ENCODE peak calls at places on chromosomes 11 and 22, in four cellular contexts. N is A549, P is IMR-90, O is GM12878. U is an unnamed sample.
A peak's percentile ranks its signal among the peaks of the same experiment; 100 is the strongest.

GRCh38 chr22:42432818-42433217 is 615 bp upstream of the NFAM1 start:
- DNase-seq in N (no peak), P (no peak), O (no peak), U (no peak)

GRCh38 chr11:126231725-126232459 is 20.3 kb downstream of the FAM118B start:
- DNase-seq in N (no peak), P (peak; percentile 66), O (no peak), U (no peak)

GRCh38 chr11:70467196-70468085 is 69.1 kb downstream of the CTTN start:
- DNase-seq in N (peak; percentile 51), P (peak; percentile 39), O (peak; percentile 45), U (peak; percentile 72)

GRCh38 chr11:119115484-119116234 is 5.7 kb upstream of the HINFP start:
- DNase-seq in N (no peak), P (no peak), O (no peak), U (no peak)

GRCh38 chr11:58060939-58061672 is 30.4 kb downstream of the OR6Q1 start:
- DNase-seq in N (peak; percentile 19), P (peak; percentile 50), O (no peak), U (no peak)

GRCh38 chr11:6498121-6498520 is 1.0 kb downstream of the DNHD1 start:
- DNase-seq in N (no peak), P (peak; percentile 68), O (no peak), U (no peak)

GRCh38 chr11:130670200-130670599 is 221.8 kb downstream of the ADAMTS15 start:
- DNase-seq in N (no peak), P (no peak), O (no peak), U (no peak)

GRCh38 chr11:23574149-23574548 is 713.9 kb upstream of the CCDC179 start:
- DNase-seq in N (no peak), P (no peak), O (no peak), U (no peak)

GRCh38 chr11:19060629-19061028 is at the start of gene MRGPRX2:
- DNase-seq in N (no peak), P (no peak), O (no peak), U (no peak)

GRCh38 chr11:36455658-36456111 is 54.4 kb downstream of the TRAF6 start:
- DNase-seq in N (peak; percentile 46), P (peak; percentile 98), O (no peak), U (no peak)

GRCh38 chr11:64056213-64056785 is 20.6 kb downstream of the FLRT1 start:
- DNase-seq in N (no peak), P (no peak), O (no peak), U (no peak)

GRCh38 chr11:33649944-33650343 is 50.7 kb downstream of the C11orf91 start:
- DNase-seq in N (no peak), P (no peak), O (no peak), U (no peak)

GRCh38 chr11:22780914-22781593 is 48.5 kb downstream of the SVIP start:
- DNase-seq in N (no peak), P (no peak), O (no peak), U (no peak)

GRCh38 chr11:56783448-56784041 is 35.0 kb upstream of the OR9G4 start:
- DNase-seq in N (peak; percentile 79), P (peak; percentile 54), O (no peak), U (peak; percentile 54)

GRCh38 chr11:121564948-121565684 is 112.3 kb upstream of the SORL1-AS1 start:
- DNase-seq in N (no peak), P (no peak), O (no peak), U (no peak)

GRCh38 chr11:123386746-123387510 is 43.1 kb upstream of the GRAMD1B start:
- DNase-seq in N (no peak), P (peak; percentile 43), O (no peak), U (no peak)

GRCh38 chr11:134276396-134277175 is 407 bp downstream of the GLB1L3 start:
- DNase-seq in N (no peak), P (no peak), O (no peak), U (no peak)

GRCh38 chr11:95592455-95592854 is 197.1 kb downstream of the FAM76B start:
- DNase-seq in N (no peak), P (peak; percentile 23), O (no peak), U (no peak)

GRCh38 chr22:36424901-36425579 is 37.3 kb upstream of the MYH9 start:
- DNase-seq in N (no peak), P (no peak), O (no peak), U (no peak)

GRCh38 chr11:36711104-36711825 is 113.2 kb upstream of the RAG2 start:
- DNase-seq in N (peak; percentile 10), P (no peak), O (no peak), U (peak; percentile 8)

GRCh38 chr22:35930933-35931332 is 97.7 kb downstream of the RBFOX2 start:
- DNase-seq in N (peak; percentile 69), P (peak; percentile 80), O (peak; percentile 24), U (peak; percentile 19)

GRCh38 chr11:130218501-130218900 is 58.9 kb downstream of the ST14 start:
- DNase-seq in N (no peak), P (no peak), O (no peak), U (no peak)

GRCh38 chr11:77154381-77155081 is 26.5 kb downstream of the MYO7A start:
- DNase-seq in N (no peak), P (no peak), O (no peak), U (no peak)

GRCh38 chr11:64590763-64591221 is at the start of gene SLC22A12:
- DNase-seq in N (no peak), P (no peak), O (no peak), U (no peak)

GRCh38 chr11:14075118-14075601 is 112.6 kb downstream of the SPON1 start:
- DNase-seq in N (no peak), P (no peak), O (no peak), U (no peak)

GRCh38 chr22:27993201-27993635 is 74.2 kb upstream of the PITPNB start:
- DNase-seq in N (no peak), P (no peak), O (no peak), U (no peak)

GRCh38 chr11:15605094-15605493 is 490.4 kb downstream of the INSC start:
- DNase-seq in N (no peak), P (no peak), O (no peak), U (no peak)

GRCh38 chr22:44870021-44870420 is 117.6 kb downstream of the ARHGAP8 start:
- DNase-seq in N (peak; percentile 63), P (peak; percentile 49), O (no peak), U (peak; percentile 43)

GRCh38 chr11:99271527-99271926 is 250.8 kb downstream of the CNTN5 start:
- DNase-seq in N (no peak), P (no peak), O (no peak), U (no peak)
- TF ChIP-seq ELK1 in N (no peak), P (no peak), O (no peak), U (no peak)

GRCh38 chr11:108654994-108655631 is 9.8 kb upstream of the DDX10 start:
- DNase-seq in N (peak; percentile 54), P (peak; percentile 56), O (no peak), U (no peak)
- TF ChIP-seq CTCF in N (peak; percentile 82), P (peak; percentile 76), O (peak; percentile 77), U (peak; percentile 67)

GRCh38 chr11:1089738-1090599 is 15.3 kb downstream of the MUC2 start:
- DNase-seq in N (no peak), P (no peak), O (no peak), U (no peak)
- TF ChIP-seq ELK1 in N (no peak), P (no peak), O (no peak), U (no peak)

DNA sequence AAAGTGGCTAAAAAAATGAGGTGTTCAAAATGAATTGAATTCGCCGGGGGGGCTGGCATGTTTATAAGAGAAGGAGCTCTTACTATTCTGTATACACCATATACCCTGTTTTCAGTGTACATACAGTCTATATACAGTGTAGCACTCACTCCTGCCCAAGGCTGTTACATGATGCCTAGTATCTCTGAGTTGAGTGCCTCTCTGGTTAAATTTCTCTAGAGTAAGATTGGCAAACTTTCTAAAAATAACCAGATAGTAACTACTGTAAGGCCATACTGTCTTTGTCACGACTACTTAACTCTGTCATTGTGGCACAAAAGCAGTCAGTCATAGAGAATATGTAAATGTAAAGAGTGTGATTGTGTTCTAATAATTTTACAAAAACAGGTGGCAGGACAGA is 58.1 kb downstream of the PHF21A start:
- DNase-seq in N (no peak), P (no peak), O (no peak), U (no peak)
- TF ChIP-seq CTCF in N (no peak), P (no peak), O (no peak), U (no peak)

DNA sequence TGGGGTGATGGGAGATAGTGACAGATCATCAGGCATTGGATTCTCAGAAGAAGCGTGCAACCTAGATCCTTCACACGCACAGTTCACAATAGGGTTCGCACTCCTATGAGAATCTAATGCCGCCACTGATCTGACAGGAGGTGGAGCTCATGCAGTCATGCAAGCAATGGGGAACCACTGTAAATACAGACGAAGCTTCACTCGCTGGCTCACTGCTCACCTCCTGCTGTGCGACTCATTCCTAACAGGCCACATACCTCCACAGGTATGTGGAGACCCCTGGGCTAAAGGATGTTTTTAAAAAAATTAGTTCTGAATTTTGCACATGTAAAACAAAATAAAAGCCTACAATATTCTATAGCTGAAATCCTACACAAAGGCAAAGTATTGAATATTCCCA is 20.5 kb upstream of the TEAD1 start:
- DNase-seq in N (no peak), P (no peak), O (no peak), U (no peak)
- TF ChIP-seq ELK1 in N (no peak), P (no peak), O (no peak), U (no peak)

GRCh38 chr11:48093795-48094642 is 113.7 kb downstream of the PTPRJ start:
- DNase-seq in N (no peak), P (peak; percentile 78), O (no peak), U (no peak)

GRCh38 chr11:48098024-48098423 is 117.7 kb downstream of the PTPRJ start:
- DNase-seq in N (no peak), P (no peak), O (no peak), U (no peak)

GRCh38 chr11:48095779-48096470 is 115.6 kb downstream of the PTPRJ start:
- DNase-seq in N (no peak), P (no peak), O (no peak), U (no peak)

GRCh38 chr11:48094643-48095339 is 114.4 kb downstream of the PTPRJ start:
- DNase-seq in N (no peak), P (no peak), O (no peak), U (no peak)

GRCh38 chr11:48096588-48097525 is 116.5 kb downstream of the PTPRJ start:
- DNase-seq in N (no peak), P (peak; percentile 39), O (no peak), U (no peak)
- TF ChIP-seq CTCF in N (no peak), P (no peak), O (no peak), U (no peak)

DNA sequence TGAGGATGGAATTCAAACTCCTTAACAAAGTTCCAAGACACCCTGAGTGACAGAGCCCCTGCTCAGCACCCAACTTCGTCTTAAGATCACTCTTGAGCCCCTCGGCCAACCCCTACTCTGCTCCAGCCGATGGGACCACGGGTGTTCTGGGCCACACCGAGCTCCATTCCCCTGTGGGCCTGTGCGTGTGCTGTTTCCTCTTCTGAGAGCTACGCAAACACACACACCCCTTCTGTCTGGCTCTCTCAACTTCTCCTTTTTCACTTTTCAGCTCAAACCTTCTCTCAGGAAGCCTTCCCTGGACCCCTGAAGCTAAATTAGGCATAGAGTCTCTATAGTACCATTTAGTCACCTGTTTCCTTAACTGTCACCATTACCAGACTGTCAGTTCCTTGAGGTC is 37.5 kb upstream of the NNMT start:
- DNase-seq in N (no peak), P (no peak), O (no peak), U (no peak)
- TF ChIP-seq ELK1 in N (no peak), P (no peak), O (no peak), U (no peak)

U was measured in K562.